ENCODE peak calls at places on chromosomes 2 and 18, in eight cellular contexts. U is cardiac fibroblast, W is fibroblast of lung, H is A549, B is cardiac muscle cell, V is AG09309, X is fibroblast of pulmonary artery, Q is left ventricle myocardium inferior. J is an unnamed sample.
A peak's percentile ranks its signal among the peaks of the same experiment; 100 is the strongest.

GRCh38 chr2:224807153-224807964 is 91.2 kb upstream of the CCDC195 start:
- DNase-seq in U (no peak), B (no peak), X (no peak), Q (no peak), V (no peak), H (peak; percentile 7), W (peak; percentile 18), J (peak; percentile 85)

GRCh38 chr2:12732663-12733062 is 15.9 kb downstream of the TRIB2 start:
- DNase-seq in X (no peak), Q (peak; percentile 65), V (no peak), B (no peak), W (no peak), H (no peak), U (no peak), J (no peak)

GRCh38 chr2:109331864-109332848 is 203.2 kb downstream of the SH3RF3 start:
- DNase-seq in W (peak; percentile 87), B (no peak), X (peak; percentile 87), V (peak; percentile 66), U (peak; percentile 82), H (peak; percentile 36), Q (peak; percentile 79), J (peak; percentile 97)

GRCh38 chr2:182866461-182867369 is at the start of gene FRZB:
- DNase-seq in V (no peak), U (peak; percentile 74), W (peak; percentile 76), Q (peak; percentile 73), X (peak; percentile 69), H (no peak), B (peak; percentile 88), J (peak; percentile 34)

GRCh38 chr18:76348267-76349066 is 146.6 kb downstream of the ZNF516 start:
- DNase-seq in H (no peak), X (no peak), U (no peak), V (no peak), W (no peak), Q (no peak), B (no peak), J (no peak)

GRCh38 chr18:55346961-55347740 is 240.8 kb downstream of the TCF4 start:
- DNase-seq in W (no peak), U (no peak), X (no peak), V (no peak), H (no peak), B (no peak), Q (no peak), J (no peak)

GRCh38 chr2:137202310-137202709 is 437.0 kb downstream of the THSD7B start:
- DNase-seq in V (no peak), X (no peak), H (no peak), U (no peak), B (peak; percentile 14), Q (no peak), W (no peak), J (peak; percentile 71)

GRCh38 chr2:197073701-197074433 is 147.4 kb upstream of the PGAP1 start:
- DNase-seq in U (peak; percentile 76), V (no peak), B (no peak), Q (peak; percentile 81), X (peak; percentile 63), W (peak; percentile 62), H (no peak), J (no peak)

GRCh38 chr2:118209727-118210126 is 121.5 kb downstream of the INSIG2 start:
- DNase-seq in B (no peak), V (no peak), H (no peak), Q (no peak), W (no peak), X (no peak), U (no peak), J (no peak)

GRCh38 chr18:63741769-63742168 is 33.4 kb upstream of the SERPINB7 start:
- DNase-seq in Q (no peak), U (peak; percentile 43), B (no peak), H (peak; percentile 55), V (peak; percentile 52), X (peak; percentile 12), W (peak; percentile 30), J (peak; percentile 67)

GRCh38 chr2:39469807-39470206 is 32.7 kb upstream of the MAP4K3 start:
- DNase-seq in W (peak; percentile 40), V (no peak), Q (no peak), B (peak; percentile 45), H (peak; percentile 26), X (peak; percentile 55), U (peak; percentile 58), J (peak; percentile 74)

GRCh38 chr18:49788327-49788908 is 24.9 kb downstream of the ACAA2 start:
- DNase-seq in V (no peak), Q (no peak), X (peak; percentile 39), H (peak; percentile 22), B (no peak), W (peak; percentile 42), U (peak; percentile 21), J (peak; percentile 36)

GRCh38 chr2:241309684-241310117 is 5.8 kb downstream of the HDLBP start:
- DNase-seq in V (no peak), W (peak; percentile 26), Q (no peak), B (no peak), U (no peak), H (no peak), X (peak; percentile 31), J (peak; percentile 66)

GRCh38 chr2:189379287-189379630 is 62.0 kb upstream of the WDR75 start:
- DNase-seq in W (peak; percentile 22), H (peak; percentile 27), V (no peak), Q (no peak), X (peak; percentile 55), B (no peak), U (peak; percentile 54), J (peak; percentile 29)

GRCh38 chr2:180523629-180524340 is 456.6 kb upstream of the UBE2E3 start:
- DNase-seq in X (peak; percentile 84), B (no peak), W (peak; percentile 93), V (peak; percentile 80), U (peak; percentile 73), H (peak; percentile 35), Q (no peak), J (peak; percentile 74)

GRCh38 chr2:235851841-235852527 is 316.2 kb downstream of the GBX2 start:
- DNase-seq in W (no peak), H (no peak), X (no peak), B (no peak), U (no peak), Q (no peak), V (no peak), J (no peak)

GRCh38 chr18:75249672-75250470 is 39.3 kb downstream of the TSHZ1 start:
- DNase-seq in U (no peak), Q (no peak), H (no peak), X (no peak), B (no peak), W (no peak), V (no peak), J (no peak)

GRCh38 chr2:171630812-171631626 is 56.2 kb upstream of the DYNC1I2 start:
- DNase-seq in V (no peak), W (peak; percentile 23), B (no peak), U (peak; percentile 31), Q (no peak), H (peak; percentile 40), X (peak; percentile 14), J (no peak)

GRCh38 chr2:94861308-94862152 is 9.7 kb upstream of the TEKT4 start:
- DNase-seq in U (no peak), W (no peak), B (no peak), Q (peak; percentile 7), V (no peak), H (no peak), X (no peak), J (no peak)

GRCh38 chr2:98374958-98375570 is 28.8 kb downstream of the CNGA3 start:
- DNase-seq in X (no peak), H (no peak), U (no peak), B (no peak), Q (no peak), V (no peak), W (no peak), J (no peak)

GRCh38 chr2:190023860-190024259 is 38.7 kb downstream of the MSTN start:
- DNase-seq in U (peak; percentile 61), V (no peak), Q (no peak), B (peak; percentile 66), W (peak; percentile 59), X (peak; percentile 62), H (peak; percentile 53), J (peak; percentile 77)

GRCh38 chr18:72652990-72653593 is 109.0 kb upstream of the CBLN2 start:
- DNase-seq in X (peak; percentile 9), H (peak; percentile 43), B (peak; percentile 49), U (peak; percentile 6), V (no peak), W (no peak), Q (no peak), J (peak; percentile 58)

GRCh38 chr2:172456002-172456401 is 28.6 kb downstream of the ITGA6 start:
- DNase-seq in X (no peak), B (no peak), H (no peak), Q (no peak), U (no peak), W (no peak), V (no peak), J (no peak)

GRCh38 chr2:17518212-17519154 is at the start of gene RAD51AP2:
- DNase-seq in U (peak; percentile 85), V (peak; percentile 61), Q (peak; percentile 89), B (peak; percentile 95), X (peak; percentile 77), H (peak; percentile 66), W (peak; percentile 83), J (peak; percentile 86)
- H3K4me3 ChIP-seq in U (peak within 1 kb of the TSS; percentile 50), V (peak within 1 kb of the TSS; percentile 63), Q (peak within 1 kb of the TSS; percentile 60), B (peak within 1 kb of the TSS; percentile 32), X (peak within 1 kb of the TSS; percentile 56), H (peak within 1 kb of the TSS; percentile 41), W (peak within 1 kb of the TSS; percentile 80), J (peak within 1 kb of the TSS; percentile 60)

DNA sequence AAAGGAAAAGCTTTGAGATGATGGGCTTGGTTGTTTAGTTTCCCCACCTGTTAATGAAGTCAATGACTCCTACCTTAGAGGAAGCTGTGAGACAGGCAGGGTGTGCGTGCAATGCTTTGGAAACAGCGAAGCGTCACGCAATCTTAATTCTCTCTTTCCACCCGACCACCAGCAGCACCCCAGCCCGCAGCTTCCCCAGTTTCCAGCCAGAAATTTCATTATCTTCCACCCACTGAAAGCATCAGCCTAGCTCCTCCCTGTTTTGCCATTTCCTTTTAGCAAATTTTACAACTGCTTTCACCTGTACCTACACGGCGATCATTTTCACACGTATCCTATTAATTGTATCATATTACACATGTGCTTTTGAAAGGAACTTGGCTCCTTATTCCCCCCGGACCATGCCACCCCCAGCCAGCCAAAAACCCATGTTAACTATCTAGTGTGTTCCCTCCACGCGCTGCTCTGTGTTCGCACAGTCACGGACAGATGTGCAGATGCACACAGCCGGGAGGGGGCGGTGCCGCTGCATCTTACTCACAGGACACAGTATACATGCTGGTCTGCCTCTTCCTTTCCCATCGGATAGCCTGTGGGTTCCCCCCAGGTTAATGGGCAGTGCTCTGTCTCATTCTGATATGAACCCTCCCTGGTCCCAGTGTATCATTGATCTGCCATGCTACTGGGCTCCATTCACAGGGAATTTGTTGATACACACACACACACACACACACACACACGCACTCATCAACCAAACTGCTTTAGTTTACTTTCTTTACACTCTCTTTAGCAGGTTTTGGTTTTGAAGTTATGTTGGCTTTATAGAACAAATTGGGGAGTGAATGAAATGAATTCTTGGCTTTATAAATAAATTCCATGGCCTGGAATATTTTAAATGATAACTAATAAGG is 22.4 kb downstream of the CYP27C1 start:
- DNase-seq in W (peak; percentile 53), V (no peak), B (peak; percentile 84), U (peak; percentile 58), Q (peak; percentile 44), H (peak; percentile 79), X (peak; percentile 59), J (peak; percentile 76)
- TF ChIP-seq CTCF in W (peak; percentile 45), V (no peak), B (peak; percentile 64), U (peak; percentile 53), Q (peak; percentile 58), H (peak; percentile 80), X (peak; percentile 56), J (peak; percentile 71)

GRCh38 chr2:157866666-157867642 is 9.2 kb downstream of the ACVR1 start:
- DNase-seq in X (no peak), B (no peak), W (no peak), V (no peak), Q (no peak), U (no peak), H (no peak), J (no peak)
- H3K4me3 ChIP-seq in X (no peak overlapping the region), B (no peak overlapping the region), W (no peak overlapping the region), V (no peak overlapping the region), Q (no peak overlapping the region), U (no peak overlapping the region), H (no peak overlapping the region), J (no peak overlapping the region)

GRCh38 chr2:237092920-237093781 is 7.5 kb downstream of the COPS8 start:
- DNase-seq in X (peak; percentile 87), B (peak; percentile 44), H (peak; percentile 54), U (peak; percentile 89), V (no peak), Q (no peak), W (peak; percentile 91), J (peak; percentile 75)
- TF ChIP-seq CTCF in X (peak; percentile 78), B (peak; percentile 67), H (peak; percentile 77), U (peak; percentile 66), V (peak; percentile 65), Q (peak; percentile 64), W (peak; percentile 60), J (peak; percentile 70)